ENCODE peak calls at places on chromosome 1, in ten cellular contexts. One of them, this sample, is unnamed.

GRCh38 chr1:65002156-65002507 is 35.8 kb upstream of the JAK1 start:
- DNase-seq in sigmoid colon: no peak
- DNase-seq in suprapubic skin: no peak
- DNase-seq in GM12891: no peak
- DNase-seq in GM12892: no peak
- DNase-seq in stomach: no peak
- DNase-seq in Panc1: no peak
- DNase-seq in K562: no peak
- DNase-seq in breast epithelium: no peak
- DNase-seq in upper lobe of left lung: peak
- DNase-seq in this sample: no peak

GRCh38 chr1:226064816-226065248 is 2.3 kb downstream of the H3-3A start:
- DNase-seq in suprapubic skin: no peak
- DNase-seq in GM12891: no peak
- DNase-seq in upper lobe of left lung: no peak
- DNase-seq in GM12892: no peak
- DNase-seq in K562: peak
- DNase-seq in Panc1: no peak
- DNase-seq in breast epithelium: peak
- DNase-seq in sigmoid colon: no peak
- DNase-seq in stomach: peak
- DNase-seq in this sample: no peak

GRCh38 chr1:70945266-70945665 is 102.3 kb downstream of the PTGER3 start:
- DNase-seq in sigmoid colon: no peak
- DNase-seq in breast epithelium: no peak
- DNase-seq in GM12891: no peak
- DNase-seq in Panc1: no peak
- DNase-seq in suprapubic skin: no peak
- DNase-seq in upper lobe of left lung: no peak
- DNase-seq in GM12892: no peak
- DNase-seq in K562: no peak
- DNase-seq in stomach: peak
- DNase-seq in this sample: no peak

GRCh38 chr1:11682799-11683198 is 1.9 kb upstream of the MAD2L2 start:
- DNase-seq in K562: no peak
- DNase-seq in sigmoid colon: no peak
- DNase-seq in GM12892: no peak
- DNase-seq in Panc1: no peak
- DNase-seq in upper lobe of left lung: no peak
- DNase-seq in stomach: no peak
- DNase-seq in breast epithelium: no peak
- DNase-seq in GM12891: no peak
- DNase-seq in suprapubic skin: no peak
- DNase-seq in this sample: no peak

GRCh38 chr1:97685355-97685754 is 235.5 kb downstream of the DPYD start:
- DNase-seq in GM12891: no peak
- DNase-seq in upper lobe of left lung: no peak
- DNase-seq in Panc1: no peak
- DNase-seq in GM12892: no peak
- DNase-seq in K562: no peak
- DNase-seq in suprapubic skin: no peak
- DNase-seq in sigmoid colon: no peak
- DNase-seq in breast epithelium: no peak
- DNase-seq in stomach: no peak
- DNase-seq in this sample: no peak

GRCh38 chr1:94406446-94406845 is 11.7 kb upstream of the ABCD3 start:
- DNase-seq in breast epithelium: no peak
- DNase-seq in sigmoid colon: no peak
- DNase-seq in GM12892: no peak
- DNase-seq in K562: no peak
- DNase-seq in Panc1: no peak
- DNase-seq in stomach: no peak
- DNase-seq in suprapubic skin: no peak
- DNase-seq in GM12891: no peak
- DNase-seq in upper lobe of left lung: no peak
- DNase-seq in this sample: no peak

GRCh38 chr1:160538985-160539651 is 16.1 kb upstream of the SLAMF6 start:
- DNase-seq in GM12892: no peak
- DNase-seq in stomach: peak
- DNase-seq in GM12891: no peak
- DNase-seq in upper lobe of left lung: no peak
- DNase-seq in Panc1: no peak
- DNase-seq in breast epithelium: no peak
- DNase-seq in suprapubic skin: no peak
- DNase-seq in sigmoid colon: no peak
- DNase-seq in K562: no peak
- DNase-seq in this sample: no peak

GRCh38 chr1:165884690-165885304 is 57.4 kb downstream of the UCK2 start:
- DNase-seq in Panc1: no peak
- DNase-seq in suprapubic skin: no peak
- DNase-seq in sigmoid colon: no peak
- DNase-seq in stomach: no peak
- DNase-seq in GM12892: no peak
- DNase-seq in upper lobe of left lung: no peak
- DNase-seq in GM12891: no peak
- DNase-seq in breast epithelium: no peak
- DNase-seq in K562: no peak
- DNase-seq in this sample: no peak

GRCh38 chr1:234848972-234849641 is 239.1 kb upstream of the IRF2BP2 start:
- DNase-seq in sigmoid colon: no peak
- DNase-seq in upper lobe of left lung: no peak
- DNase-seq in K562: no peak
- DNase-seq in Panc1: no peak
- DNase-seq in breast epithelium: no peak
- DNase-seq in suprapubic skin: no peak
- DNase-seq in stomach: no peak
- DNase-seq in GM12891: no peak
- DNase-seq in GM12892: no peak
- DNase-seq in this sample: no peak

GRCh38 chr1:209620484-209620879 is 31.7 kb downstream of the LAMB3 start:
- DNase-seq in Panc1: no peak
- DNase-seq in GM12892: no peak
- DNase-seq in breast epithelium: no peak
- DNase-seq in upper lobe of left lung: no peak
- DNase-seq in suprapubic skin: no peak
- DNase-seq in GM12891: no peak
- DNase-seq in stomach: no peak
- DNase-seq in sigmoid colon: no peak
- DNase-seq in K562: no peak
- DNase-seq in this sample: peak

GRCh38 chr1:197671140-197671539 is 104.1 kb downstream of the DENND1B start:
- DNase-seq in upper lobe of left lung: no peak
- DNase-seq in breast epithelium: no peak
- DNase-seq in suprapubic skin: no peak
- DNase-seq in Panc1: no peak
- DNase-seq in stomach: no peak
- DNase-seq in K562: no peak
- DNase-seq in sigmoid colon: no peak
- DNase-seq in GM12892: no peak
- DNase-seq in GM12891: no peak
- DNase-seq in this sample: no peak

GRCh38 chr1:191034126-191034525 is 556.5 kb upstream of the BRINP3 start:
- DNase-seq in breast epithelium: no peak
- DNase-seq in suprapubic skin: no peak
- DNase-seq in upper lobe of left lung: no peak
- DNase-seq in GM12891: no peak
- DNase-seq in GM12892: no peak
- DNase-seq in Panc1: no peak
- DNase-seq in K562: no peak
- DNase-seq in stomach: no peak
- DNase-seq in sigmoid colon: no peak
- DNase-seq in this sample: no peak

GRCh38 chr1:15090373-15090772 is 63.2 kb upstream of the TMEM51 start:
- DNase-seq in GM12892: no peak
- DNase-seq in suprapubic skin: no peak
- DNase-seq in stomach: peak
- DNase-seq in K562: no peak
- DNase-seq in GM12891: peak
- DNase-seq in breast epithelium: peak
- DNase-seq in Panc1: no peak
- DNase-seq in upper lobe of left lung: peak
- DNase-seq in sigmoid colon: no peak
- DNase-seq in this sample: no peak

GRCh38 chr1:12464627-12465056 is 153.4 kb downstream of the DHRS3 start:
- DNase-seq in upper lobe of left lung: no peak
- DNase-seq in breast epithelium: peak
- DNase-seq in stomach: no peak
- DNase-seq in suprapubic skin: no peak
- DNase-seq in GM12892: no peak
- DNase-seq in Panc1: no peak
- DNase-seq in K562: no peak
- DNase-seq in sigmoid colon: peak
- DNase-seq in GM12891: no peak
- DNase-seq in this sample: no peak

GRCh38 chr1:62180649-62181048 is 14.0 kb upstream of the L1TD1 start:
- DNase-seq in breast epithelium: peak
- DNase-seq in stomach: peak
- DNase-seq in GM12892: no peak
- DNase-seq in upper lobe of left lung: no peak
- DNase-seq in suprapubic skin: peak
- DNase-seq in K562: no peak
- DNase-seq in Panc1: no peak
- DNase-seq in GM12891: no peak
- DNase-seq in sigmoid colon: no peak
- DNase-seq in this sample: no peak

GRCh38 chr1:107683198-107683657 is 281.8 kb downstream of the VAV3 start:
- DNase-seq in upper lobe of left lung: no peak
- DNase-seq in GM12892: no peak
- DNase-seq in GM12891: no peak
- DNase-seq in breast epithelium: no peak
- DNase-seq in suprapubic skin: no peak
- DNase-seq in sigmoid colon: no peak
- DNase-seq in K562: no peak
- DNase-seq in stomach: no peak
- DNase-seq in Panc1: no peak
- DNase-seq in this sample: no peak
- TF ChIP-seq POLR2AphosphoS5 in upper lobe of left lung: no peak
- TF ChIP-seq POLR2AphosphoS5 in GM12892: no peak
- TF ChIP-seq POLR2AphosphoS5 in GM12891: no peak
- TF ChIP-seq POLR2AphosphoS5 in breast epithelium: no peak
- TF ChIP-seq POLR2AphosphoS5 in suprapubic skin: no peak
- TF ChIP-seq POLR2AphosphoS5 in sigmoid colon: no peak
- TF ChIP-seq POLR2AphosphoS5 in K562: no peak
- TF ChIP-seq POLR2AphosphoS5 in stomach: no peak
- TF ChIP-seq POLR2AphosphoS5 in Panc1: no peak
- TF ChIP-seq POLR2AphosphoS5 in this sample: no peak

GRCh38 chr1:207814469-207814868 is 62.6 kb downstream of the CD46 start:
- DNase-seq in upper lobe of left lung: no peak
- DNase-seq in sigmoid colon: no peak
- DNase-seq in GM12892: no peak
- DNase-seq in Panc1: no peak
- DNase-seq in stomach: no peak
- DNase-seq in suprapubic skin: no peak
- DNase-seq in K562: no peak
- DNase-seq in breast epithelium: no peak
- DNase-seq in GM12891: no peak
- DNase-seq in this sample: no peak
- TF ChIP-seq POLR2AphosphoS5 in upper lobe of left lung: no peak
- TF ChIP-seq POLR2AphosphoS5 in sigmoid colon: no peak
- TF ChIP-seq POLR2AphosphoS5 in GM12892: no peak
- TF ChIP-seq POLR2AphosphoS5 in Panc1: no peak
- TF ChIP-seq POLR2AphosphoS5 in stomach: no peak
- TF ChIP-seq POLR2AphosphoS5 in suprapubic skin: no peak
- TF ChIP-seq POLR2AphosphoS5 in K562: no peak
- TF ChIP-seq POLR2AphosphoS5 in breast epithelium: no peak
- TF ChIP-seq POLR2AphosphoS5 in GM12891: no peak
- TF ChIP-seq POLR2AphosphoS5 in this sample: no peak

GRCh38 chr1:159000070-159000409 is 9.7 kb upstream of the IFI16 start:
- DNase-seq in upper lobe of left lung: no peak
- DNase-seq in breast epithelium: no peak
- DNase-seq in GM12891: no peak
- DNase-seq in K562: no peak
- DNase-seq in sigmoid colon: no peak
- DNase-seq in suprapubic skin: no peak
- DNase-seq in GM12892: no peak
- DNase-seq in Panc1: no peak
- DNase-seq in stomach: no peak
- DNase-seq in this sample: no peak

GRCh38 chr1:158999301-159000069 is 10.2 kb upstream of the IFI16 start:
- DNase-seq in breast epithelium: peak
- DNase-seq in GM12892: no peak
- DNase-seq in GM12891: no peak
- DNase-seq in Panc1: no peak
- DNase-seq in suprapubic skin: peak
- DNase-seq in stomach: no peak
- DNase-seq in sigmoid colon: peak
- DNase-seq in upper lobe of left lung: no peak
- DNase-seq in K562: no peak
- DNase-seq in this sample: no peak

GRCh38 chr1:158998037-158998780 is 11.5 kb upstream of the IFI16 start:
- DNase-seq in sigmoid colon: no peak
- DNase-seq in stomach: no peak
- DNase-seq in Panc1: no peak
- DNase-seq in upper lobe of left lung: no peak
- DNase-seq in suprapubic skin: no peak
- DNase-seq in breast epithelium: no peak
- DNase-seq in GM12891: no peak
- DNase-seq in K562: no peak
- DNase-seq in GM12892: no peak
- DNase-seq in this sample: no peak

GRCh38 chr1:158998781-158999161 is 10.9 kb upstream of the IFI16 start:
- DNase-seq in K562: peak
- DNase-seq in sigmoid colon: peak
- DNase-seq in GM12892: peak
- DNase-seq in stomach: no peak
- DNase-seq in upper lobe of left lung: peak
- DNase-seq in suprapubic skin: no peak
- DNase-seq in GM12891: no peak
- DNase-seq in breast epithelium: peak
- DNase-seq in Panc1: peak
- DNase-seq in this sample: no peak

DNA sequence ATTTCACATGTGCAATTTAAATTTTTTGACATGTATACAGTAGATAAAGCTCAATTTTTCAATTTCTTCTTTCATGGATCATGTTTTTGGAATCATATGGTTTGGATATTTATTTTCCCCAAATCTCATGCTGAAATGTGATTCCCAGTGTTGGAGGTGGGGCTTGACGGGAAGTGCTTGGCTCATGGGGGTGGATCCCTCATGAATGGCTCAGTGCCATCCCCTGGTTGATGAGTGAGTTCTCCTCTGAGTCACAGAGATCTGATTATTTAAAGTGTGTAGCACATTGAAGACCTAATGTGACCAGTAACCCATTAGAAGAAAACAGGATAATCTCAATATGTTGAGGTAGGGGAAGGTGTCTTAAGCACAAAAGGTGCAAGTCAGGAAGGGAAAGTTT is 9.1 kb upstream of the IFI16 start:
- DNase-seq in GM12892: no peak
- DNase-seq in stomach: peak
- DNase-seq in breast epithelium: peak
- DNase-seq in upper lobe of left lung: no peak
- DNase-seq in suprapubic skin: peak
- DNase-seq in GM12891: no peak
- DNase-seq in sigmoid colon: peak
- DNase-seq in Panc1: no peak
- DNase-seq in K562: peak
- DNase-seq in this sample: no peak
- TF ChIP-seq POLR2AphosphoS5 in GM12892: no peak
- TF ChIP-seq POLR2AphosphoS5 in stomach: peak
- TF ChIP-seq POLR2AphosphoS5 in breast epithelium: peak
- TF ChIP-seq POLR2AphosphoS5 in upper lobe of left lung: peak
- TF ChIP-seq POLR2AphosphoS5 in suprapubic skin: no peak
- TF ChIP-seq POLR2AphosphoS5 in GM12891: no peak
- TF ChIP-seq POLR2AphosphoS5 in sigmoid colon: peak
- TF ChIP-seq POLR2AphosphoS5 in Panc1: no peak
- TF ChIP-seq POLR2AphosphoS5 in K562: no peak
- TF ChIP-seq POLR2AphosphoS5 in this sample: no peak

GRCh38 chr1:53525595-53525994 is 66.4 kb downstream of the DMRTB1 start:
- DNase-seq in Panc1: no peak
- DNase-seq in K562: peak
- DNase-seq in upper lobe of left lung: no peak
- DNase-seq in GM12891: no peak
- DNase-seq in suprapubic skin: no peak
- DNase-seq in breast epithelium: no peak
- DNase-seq in GM12892: no peak
- DNase-seq in sigmoid colon: no peak
- DNase-seq in stomach: no peak
- DNase-seq in this sample: no peak
- TF ChIP-seq POLR2AphosphoS5 in Panc1: no peak
- TF ChIP-seq POLR2AphosphoS5 in K562: no peak
- TF ChIP-seq POLR2AphosphoS5 in upper lobe of left lung: no peak
- TF ChIP-seq POLR2AphosphoS5 in GM12891: no peak
- TF ChIP-seq POLR2AphosphoS5 in suprapubic skin: no peak
- TF ChIP-seq POLR2AphosphoS5 in breast epithelium: no peak
- TF ChIP-seq POLR2AphosphoS5 in GM12892: no peak
- TF ChIP-seq POLR2AphosphoS5 in sigmoid colon: no peak
- TF ChIP-seq POLR2AphosphoS5 in stomach: no peak
- TF ChIP-seq POLR2AphosphoS5 in this sample: no peak